ENCODE peak calls at places on chromosomes 5 and 9, in ten cellular contexts. K, N, R, E, V, X, F, T, B and J are unnamed samples.

GRCh38 chr9:86282979-86283535 is 719 bp upstream of the ISCA1 start:
- DNase-seq in F (peak; percentile 94), N (no peak), V (no peak), K (peak; percentile 87), T (no peak), E (no peak), B (peak; percentile 79), X (peak; percentile 88), R (no peak), J (no peak)

GRCh38 chr5:8628521-8628920 is 759.6 kb downstream of the MTRR start:
- DNase-seq in F (no peak), K (no peak), E (no peak), X (no peak), V (no peak), N (no peak), B (no peak), T (no peak), R (no peak), J (no peak)

GRCh38 chr5:64330728-64331231 is 165.1 kb downstream of the RNF180 start:
- DNase-seq in E (peak; percentile 73), V (no peak), F (no peak), R (peak; percentile 49), K (no peak), T (no peak), B (no peak), X (no peak), N (no peak), J (peak; percentile 66)

GRCh38 chr5:95673076-95673475 is 9.7 kb downstream of the SPATA9 start:
- DNase-seq in B (peak; percentile 7), V (no peak), T (no peak), X (peak; percentile 76), N (peak; percentile 15), F (no peak), R (no peak), K (peak; percentile 62), E (no peak), J (peak; percentile 56)

GRCh38 chr9:100689635-100690034 is 111.8 kb downstream of the CAVIN4 start:
- DNase-seq in E (no peak), F (no peak), V (no peak), X (no peak), N (no peak), B (no peak), R (no peak), K (no peak), T (no peak), J (no peak)

GRCh38 chr5:72878854-72879253 is 62.4 kb downstream of the TNPO1 start:
- DNase-seq in R (no peak), X (no peak), E (no peak), V (no peak), K (no peak), B (no peak), F (no peak), T (no peak), N (no peak), J (no peak)

GRCh38 chr5:14745753-14746152 is 81.2 kb downstream of the OTULIN start:
- DNase-seq in K (no peak), V (no peak), F (no peak), E (no peak), T (no peak), R (no peak), N (no peak), X (no peak), B (no peak), J (no peak)

GRCh38 chr9:36787709-36788108 is 215.0 kb downstream of the MELK start:
- DNase-seq in V (no peak), K (no peak), T (no peak), B (no peak), E (no peak), X (no peak), N (no peak), R (no peak), F (no peak), J (no peak)

GRCh38 chr5:33772276-33772990 is 119.4 kb downstream of the ADAMTS12 start:
- DNase-seq in B (no peak), F (peak; percentile 15), T (no peak), R (no peak), V (no peak), N (no peak), X (peak; percentile 81), E (no peak), K (peak; percentile 80), J (no peak)

GRCh38 chr5:96763012-96763411 is 44.7 kb downstream of the ERAP1 start:
- DNase-seq in F (no peak), K (peak; percentile 20), T (no peak), R (no peak), N (no peak), E (no peak), B (no peak), V (no peak), X (no peak), J (no peak)

GRCh38 chr5:148826082-148826971 is at the start of gene ADRB2:
- DNase-seq in K (peak; percentile 89), E (peak; percentile 99), F (peak; percentile 96), V (peak; percentile 97), T (peak; percentile 87), B (peak; percentile 81), N (peak; percentile 85), R (peak; percentile 98), X (peak; percentile 80), J (peak; percentile 93)

GRCh38 chr9:74478606-74479005 is 18.5 kb upstream of the RORB start:
- DNase-seq in R (no peak), V (no peak), X (no peak), N (no peak), K (no peak), F (no peak), T (no peak), B (no peak), E (no peak), J (no peak)

GRCh38 chr5:96114736-96115466 is 153.2 kb upstream of the ELL2 start:
- DNase-seq in T (no peak), V (no peak), E (no peak), F (no peak), K (peak; percentile 42), R (no peak), N (no peak), B (peak; percentile 51), X (peak; percentile 25), J (no peak)

GRCh38 chr5:130002876-130003275 is 98.6 kb downstream of the CHSY3 start:
- DNase-seq in X (no peak), E (no peak), K (no peak), N (no peak), T (no peak), R (no peak), F (no peak), V (no peak), B (no peak), J (no peak)

GRCh38 chr9:2798423-2798822 is 45.5 kb downstream of the PUM3 start:
- DNase-seq in V (no peak), K (no peak), X (no peak), N (no peak), E (no peak), F (no peak), R (no peak), B (no peak), T (no peak), J (no peak)
- H3K36me3 ChIP-seq in V (peaks cover 24% of the 10 kb centered on the region), K (peaks cover 3% of the 10 kb centered on the region), X (peaks cover 4% of the 10 kb centered on the region), N (peaks cover 94% of the 10 kb centered on the region), E (peaks cover 43% of the 10 kb centered on the region), F (peaks cover 64% of the 10 kb centered on the region), R (peaks cover 48% of the 10 kb centered on the region), B (peaks cover 27% of the 10 kb centered on the region), T (no peaks in the 10 kb centered on the region), J (peaks cover 64% of the 10 kb centered on the region)

GRCh38 chr5:111820072-111820471 is 63.1 kb upstream of the NREP start:
- DNase-seq in T (no peak), B (no peak), X (peak; percentile 10), N (no peak), V (no peak), E (no peak), K (peak; percentile 20), F (no peak), R (no peak), J (no peak)
- TF ChIP-seq CTCF in T (no peak), B (peak; percentile 12), X (no peak), N (no peak), V (no peak), E (no peak), K (no peak), F (no peak), R (no peak), J (no peak)

GRCh38 chr5:171426266-171426665 is 6.8 kb downstream of the FGF18 start:
- DNase-seq in N (no peak), E (peak; percentile 43), K (no peak), F (peak; percentile 62), B (no peak), V (no peak), R (no peak), T (peak; percentile 6), X (no peak), J (no peak)
- H3K27ac ChIP-seq in N (no peak overlapping the region), E (no peak overlapping the region), K (no peak overlapping the region), F (no peak overlapping the region), B (no peak overlapping the region), V (no peak overlapping the region), R (no peak overlapping the region), T (no peak overlapping the region), X (no peak overlapping the region), J (no peak overlapping the region)

GRCh38 chr5:134146651-134147544 is 29.9 kb downstream of the SKP1 start:
- DNase-seq in E (peak; percentile 18), X (no peak), B (no peak), R (peak; percentile 32), T (peak; percentile 27), F (no peak), K (peak; percentile 50), V (no peak), N (no peak), J (no peak)
- H3K36me3 ChIP-seq in E (peaks cover 70% of the 10 kb centered on the region), X (peaks cover 27% of the 10 kb centered on the region), B (peaks cover 61% of the 10 kb centered on the region), R (peaks cover 97% of the 10 kb centered on the region), T (no peaks in the 10 kb centered on the region), F (peaks cover 79% of the 10 kb centered on the region), K (peaks cover 24% of the 10 kb centered on the region), V (peaks cover 47% of the 10 kb centered on the region), N (peaks cover 88% of the 10 kb centered on the region), J (peaks cover 10% of the 10 kb centered on the region)

DNA sequence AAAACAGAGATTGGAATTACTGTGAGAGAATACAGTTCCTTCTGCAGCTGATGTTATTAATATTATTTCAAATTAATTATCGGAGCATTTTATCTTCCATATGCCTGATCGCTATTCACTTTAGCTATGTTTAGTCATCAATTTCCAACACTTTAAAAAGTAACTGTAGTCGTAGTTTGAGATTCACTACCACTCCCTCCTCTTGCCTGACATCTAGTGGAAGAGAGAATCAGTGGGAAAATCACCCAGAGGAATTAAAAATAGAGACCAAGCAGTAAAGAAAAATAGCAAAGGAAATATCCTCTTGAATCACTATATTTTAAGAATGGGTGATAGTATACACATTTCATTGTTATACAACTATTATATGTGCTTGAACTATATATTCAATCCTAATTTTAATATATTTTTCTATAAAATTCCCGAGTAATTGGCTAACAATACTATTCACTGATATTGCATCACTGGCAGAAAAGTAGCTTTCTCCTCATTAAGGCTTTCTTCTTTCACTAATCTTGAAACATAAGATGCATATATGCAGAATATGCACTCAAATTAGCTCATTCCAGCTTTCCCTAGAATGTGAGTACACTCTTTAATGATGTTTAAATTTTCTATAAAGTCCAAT is 708.7 kb downstream of the CDH9 start:
- DNase-seq in R (no peak), V (no peak), T (no peak), X (no peak), E (no peak), K (no peak), F (no peak), B (no peak), N (no peak), J (no peak)
- TF ChIP-seq CTCF in R (peak; percentile 24), V (no peak), T (no peak), X (no peak), E (peak; percentile 31), K (no peak), F (no peak), B (no peak), N (peak; percentile 19), J (no peak)